ENCODE peak calls at places on chromosomes 3 and 15, in six cellular contexts. P is activated naive CD8-positive, alpha-beta T cell treated with anti-CD3 and anti-CD28 coated beads for 36 hours; Q is SK-N-SH; M is dorsolateral prefrontal cortex; U is stimulated activated CD4-positive, alpha-beta T cell treated with anti-CD3 and anti-CD28 coated beads, Interleukin-4, amount 100 ng/mL, for 48 hours; I is upper lobe of right lung. R is an unnamed sample.

GRCh38 chr3:42486814-42487569 is 15.5 kb upstream of the VIPR1 start:
- DNase-seq in P (no peak), Q (no peak), M (no peak), U (no peak), I (no peak), R (no peak)

GRCh38 chr3:177714945-177715344 is 517.7 kb upstream of the TBL1XR1 start:
- DNase-seq in P (no peak), Q (no peak), M (no peak), U (no peak), I (no peak), R (no peak)

GRCh38 chr3:128647307-128647706 is 3.3 kb downstream of the RPN1 start:
- DNase-seq in P (no peak), Q (no peak), M (no peak), U (no peak), I (no peak), R (no peak)

GRCh38 chr3:71725279-71725991 is at the start of gene EIF4E3:
- DNase-seq in P (peak), Q (peak), M (peak), U (peak), I (peak), R (peak)

GRCh38 chr3:111210866-111211564 is 139.4 kb downstream of the NECTIN3 start:
- DNase-seq in P (no peak), Q (no peak), M (no peak), U (no peak), I (no peak), R (no peak)

GRCh38 chr3:151976211-151977050 is 103.0 kb downstream of the SUCNR1 start:
- DNase-seq in P (no peak), Q (no peak), M (no peak), U (no peak), I (no peak), R (no peak)

GRCh38 chr15:65072027-65072426 is 4.2 kb upstream of the RASL12 start:
- DNase-seq in P (no peak), Q (no peak), M (no peak), U (no peak), I (no peak), R (no peak)

GRCh38 chr3:2923390-2923789 is 186.8 kb downstream of the IL5RA start:
- DNase-seq in P (no peak), Q (no peak), M (no peak), U (no peak), I (no peak), R (no peak)

GRCh38 chr3:51966486-51966885 is 768 bp downstream of the PCBP4 start:
- DNase-seq in P (no peak), Q (no peak), M (no peak), U (no peak), I (no peak), R (no peak)

GRCh38 chr3:138692152-138692551 is 83.6 kb downstream of the FAIM start:
- DNase-seq in P (no peak), Q (no peak), M (no peak), U (no peak), I (no peak), R (no peak)

GRCh38 chr15:62569460-62570404 is 404.6 kb upstream of the C2CD4B start:
- DNase-seq in P (no peak), Q (peak), M (no peak), U (no peak), I (peak), R (no peak)

GRCh38 chr15:94262201-94262600 is 30.8 kb downstream of the MCTP2 start:
- DNase-seq in P (no peak), Q (no peak), M (no peak), U (no peak), I (no peak), R (no peak)

GRCh38 chr3:8660781-8661180 is 16.2 kb upstream of the SSUH2 start:
- DNase-seq in P (no peak), Q (no peak), M (no peak), U (no peak), I (no peak), R (no peak)

GRCh38 chr15:82548700-82549099 is 8.4 kb upstream of the RPS17 start:
- DNase-seq in P (no peak), Q (no peak), M (no peak), U (no peak), I (no peak), R (no peak)

GRCh38 chr15:65062726-65063125 is 5.1 kb downstream of the RASL12 start:
- DNase-seq in P (no peak), Q (no peak), M (no peak), U (no peak), I (no peak), R (no peak)

GRCh38 chr3:62007036-62007435 is 366.3 kb downstream of the FEZF2 start:
- DNase-seq in P (no peak), Q (no peak), M (no peak), U (no peak), I (no peak), R (no peak)

GRCh38 chr3:130779031-130779430 is 32.4 kb upstream of the PIK3R4 start:
- DNase-seq in P (no peak), Q (no peak), M (no peak), U (no peak), I (no peak), R (no peak)